ENCODE peak calls at places on chromosomes 2 and 18, in five cellular contexts. B is GM04504; H is iPS DF 19.7; K is ACHN; S is stimulated activated CD4-positive, alpha-beta T cell treated with anti-CD3 and anti-CD28 coated beads, Interleukin-4, amount 100 ng/mL, for 4 hours. Z is an unnamed sample.

GRCh38 chr2:168521342-168521741 is 65.3 kb downstream of the CERS6 start:
- DNase-seq in K (no peak), B (no peak), S (no peak), H (no peak), Z (peak; percentile 95)

GRCh38 chr18:33210575-33211189 is 229.8 kb downstream of the CCDC178 start:
- DNase-seq in B (no peak), K (peak; percentile 24), H (peak; percentile 15), S (no peak), Z (peak; percentile 73)

GRCh38 chr2:120810639-120811038 is 75.0 kb downstream of the GLI2 start:
- DNase-seq in B (no peak), H (no peak), S (no peak), K (no peak), Z (no peak)

GRCh38 chr2:151407281-151407680 is 2.4 kb upstream of the RIF1 start:
- DNase-seq in S (no peak), K (no peak), B (no peak), H (no peak), Z (no peak)

GRCh38 chr2:140650825-140651224 is 1480.0 kb downstream of the LRP1B start:
- DNase-seq in K (no peak), H (no peak), B (no peak), S (no peak), Z (no peak)

GRCh38 chr2:119760237-119760807 is 600 bp downstream of the PTPN4 start:
- DNase-seq in S (no peak), K (no peak), H (no peak), B (no peak), Z (peak; percentile 77)

GRCh38 chr2:232362174-232362913 is 16.2 kb upstream of the ALPP start:
- DNase-seq in B (no peak), H (no peak), K (no peak), S (no peak), Z (no peak)

GRCh38 chr2:20173064-20173463 is 51.9 kb downstream of the SDC1 start:
- DNase-seq in S (no peak), K (no peak), B (no peak), H (no peak), Z (no peak)

GRCh38 chr2:36357506-36358316 is 2.1 kb downstream of the CRIM1 start:
- DNase-seq in S (peak; percentile 19), B (no peak), H (no peak), K (peak; percentile 85), Z (peak; percentile 82)

GRCh38 chr2:65655000-65655399 is 222.6 kb upstream of the SPRED2 start:
- DNase-seq in H (no peak), B (no peak), K (no peak), S (no peak), Z (peak; percentile 58)

GRCh38 chr18:21704603-21705364 is at the start of gene ABHD3:
- DNase-seq in B (peak; percentile 79), S (peak; percentile 89), K (peak; percentile 90), H (peak; percentile 47), Z (peak; percentile 86)

GRCh38 chr2:140442319-140442718 is 1662.1 kb upstream of the NXPH2 start:
- DNase-seq in S (no peak), B (no peak), H (no peak), K (no peak), Z (peak; percentile 17)

GRCh38 chr2:175742367-175742766 is 259.7 kb downstream of the LNPK start:
- DNase-seq in K (peak; percentile 25), S (no peak), H (no peak), B (no peak), Z (no peak)

GRCh38 chr2:85132392-85132791 is 800 bp upstream of the TCF7L1 start:
- DNase-seq in K (peak; percentile 35), S (no peak), B (no peak), H (no peak), Z (peak; percentile 40)

GRCh38 chr2:238946586-238947242 is 98.8 kb downstream of the TWIST2 start:
- DNase-seq in K (no peak), S (no peak), B (no peak), H (no peak), Z (no peak)

GRCh38 chr2:118492335-118492734 is 355.1 kb downstream of the EN1 start:
- DNase-seq in H (no peak), S (no peak), K (peak; percentile 12), B (peak; percentile 6), Z (peak; percentile 33)

GRCh38 chr2:241820625-241821384 is 11.8 kb downstream of the NEU4 start:
- DNase-seq in K (no peak), B (no peak), S (no peak), H (no peak), Z (no peak)

GRCh38 chr2:81974216-81974615 is 1669.7 kb upstream of the LRRTM1 start:
- DNase-seq in B (no peak), S (no peak), H (no peak), K (no peak), Z (no peak)

GRCh38 chr2:159053186-159054031 is 85.0 kb downstream of the TANC1 start:
- DNase-seq in H (no peak), K (no peak), B (no peak), S (no peak), Z (no peak)